ENCODE peak calls at places on chromosomes 4 and X, in four cellular contexts. Q, J, U and V are unnamed samples.

GRCh38 chr4:6391186-6391851 is 81.1 kb downstream of the PPP2R2C start:
- DNase-seq in U (no peak), J (no peak), Q (no peak), V (no peak)

GRCh38 chr4:175810360-175810759 is 1.7 kb downstream of the GPM6A start:
- DNase-seq in U (no peak), J (no peak), Q (no peak), V (no peak)

GRCh38 chr4:1171306-1172227 is 816 bp downstream of the SPON2 start:
- DNase-seq in U (no peak), J (peak; percentile 49), Q (peak; percentile 38), V (peak; percentile 56)

GRCh38 chr4:152572417-152573086 is 36.7 kb upstream of the FBXW7 start:
- DNase-seq in Q (peak; percentile 86), U (no peak), J (no peak), V (no peak)

GRCh38 chr4:10006236-10006603 is 15.1 kb downstream of the SLC2A9 start:
- DNase-seq in U (no peak), J (no peak), Q (peak; percentile 69), V (no peak)

GRCh38 chr4:95165926-95166524 is 382.7 kb downstream of the UNC5C start:
- DNase-seq in U (no peak), J (no peak), Q (peak; percentile 68), V (no peak)

GRCh38 chr4:98996056-98996941 is 778 bp downstream of the METAP1 start:
- DNase-seq in J (peak; percentile 23), Q (peak; percentile 61), U (no peak), V (peak; percentile 17)

GRCh38 chrX:36961590-36961989 is 46.6 kb upstream of the FAM47C start:
- DNase-seq in U (no peak), J (no peak), Q (no peak), V (no peak)

GRCh38 chr4:167578906-167579305 is 344.6 kb upstream of the SPOCK3 start:
- DNase-seq in Q (no peak), J (no peak), U (no peak), V (no peak)

GRCh38 chrX:68574240-68574639 is 73.2 kb upstream of the STARD8 start:
- DNase-seq in Q (no peak), U (no peak), J (no peak), V (no peak)

GRCh38 chr4:1604181-1604705 is 79.9 kb downstream of the FAM53A start:
- DNase-seq in J (peak; percentile 15), U (no peak), Q (no peak), V (no peak)

GRCh38 chr4:8201341-8201781 is 2.3 kb downstream of the SH3TC1 start:
- DNase-seq in J (no peak), U (no peak), Q (no peak), V (no peak)

GRCh38 chr4:47031011-47031678 is at the start of gene GABRB1:
- DNase-seq in Q (peak; percentile 31), U (peak; percentile 63), J (peak; percentile 70), V (no peak)

GRCh38 chr4:74006009-74006476 is 7.6 kb upstream of the CXCL5 start:
- DNase-seq in U (no peak), Q (peak; percentile 73), J (no peak), V (no peak)

GRCh38 chr4:7894677-7895181 is 44.9 kb downstream of the AFAP1 start:
- DNase-seq in J (no peak), U (no peak), Q (no peak), V (no peak)

GRCh38 chr4:121977251-121978168 is 25.6 kb upstream of the TRPC3 start:
- DNase-seq in Q (peak; percentile 50), J (no peak), U (no peak), V (no peak)

GRCh38 chr4:73883306-73883705 is 14.1 kb downstream of the CXCL1 start:
- DNase-seq in J (no peak), Q (peak; percentile 83), U (no peak), V (no peak)

GRCh38 chrX:123425471-123425870 is 241.4 kb downstream of the GRIA3 start:
- DNase-seq in J (no peak), Q (no peak), U (no peak), V (no peak)

GRCh38 chr4:3193531-3194203 is 55.3 kb upstream of the MSANTD1 start:
- DNase-seq in J (no peak), U (no peak), Q (peak; percentile 28), V (no peak)

GRCh38 chr4:147814334-147814733 is 82.4 kb downstream of the ARHGAP10 start:
- DNase-seq in U (no peak), J (no peak), Q (no peak), V (no peak)

GRCh38 chrX:103644125-103644524 is 15.3 kb downstream of the TCEAL1 start:
- DNase-seq in U (no peak), J (no peak), Q (no peak), V (no peak)

GRCh38 chrX:21905976-21906375 is 34.5 kb upstream of the SMS start:
- DNase-seq in J (no peak), U (no peak), Q (no peak), V (no peak)

GRCh38 chrX:136879001-136879667 is 1.4 kb downstream of the RBMX start:
- DNase-seq in Q (peak; percentile 29), U (no peak), J (no peak), V (no peak)

GRCh38 chr4:124711469-124712416 is 789 bp downstream of the ANKRD50 start:
- DNase-seq in Q (peak; percentile 87), U (peak; percentile 23), J (peak; percentile 64), V (no peak)

GRCh38 chr4:168386002-168386401 is 67.5 kb upstream of the DDX60 start:
- DNase-seq in J (no peak), U (no peak), Q (peak; percentile 9), V (no peak)

GRCh38 chr4:78323439-78323838 is 228.1 kb upstream of the ANXA3 start:
- DNase-seq in J (no peak), Q (no peak), U (no peak), V (no peak)

GRCh38 chrX:107646736-107647135 is 18.4 kb downstream of the PRPS1 start:
- DNase-seq in J (no peak), U (no peak), Q (no peak), V (no peak)

GRCh38 chrX:133980832-133981588 is 4.4 kb downstream of the GPC3 start:
- DNase-seq in Q (no peak), J (no peak), U (no peak), V (no peak)

GRCh38 chrX:8289523-8289922 is 118.5 kb upstream of the VCX2 start:
- DNase-seq in U (no peak), J (no peak), Q (no peak), V (no peak)

GRCh38 chr4:38364383-38364963 is 299.5 kb upstream of the KLF3 start:
- DNase-seq in J (no peak), Q (no peak), U (no peak), V (no peak)

GRCh38 chr4:41746440-41747229 is 1.9 kb downstream of the PHOX2B start:
- DNase-seq in J (no peak), U (no peak), Q (no peak), V (no peak)

GRCh38 chr4:78268607-78269006 is 211.5 kb downstream of the FRAS1 start:
- DNase-seq in Q (no peak), J (no peak), U (no peak), V (no peak)

GRCh38 chr4:147034372-147034771 is 88.7 kb upstream of the TTC29 start:
- DNase-seq in J (no peak), U (no peak), Q (peak; percentile 12), V (no peak)

GRCh38 chr4:158016511-158016910 is 156.3 kb downstream of the GASK1B start:
- DNase-seq in Q (peak; percentile 89), J (no peak), U (no peak), V (no peak)

GRCh38 chr4:3331511-3332394 is 38.9 kb downstream of the RGS12 start:
- DNase-seq in Q (no peak), U (no peak), J (peak; percentile 53), V (no peak)

GRCh38 chrX:155718964-155719586 is 106.3 kb upstream of the TMLHE start:
- DNase-seq in Q (no peak), U (no peak), J (no peak), V (no peak)